ENCODE peak calls at places on chromosome 5, in six cellular contexts. X, W, H, I, E and P are unnamed samples.

GRCh38 chr5:170100051-170100943 is 5.4 kb upstream of the FOXI1 start:
- DNase-seq in E (peak; percentile 8), H (peak; percentile 62), X (peak; percentile 75), W (peak; percentile 78), I (peak; percentile 80), P (peak; percentile 36)

GRCh38 chr5:68823301-68823700 is 270.5 kb upstream of the SLC30A5 start:
- DNase-seq in W (no peak), H (no peak), X (no peak), I (no peak), E (no peak), P (no peak)

GRCh38 chr5:14186132-14186830 is 43.1 kb downstream of the TRIO start:
- DNase-seq in W (no peak), I (no peak), X (no peak), E (no peak), H (no peak), P (peak; percentile 83)

GRCh38 chr5:171863928-171864327 is 78.3 kb downstream of the SMIM23 start:
- DNase-seq in W (no peak), E (no peak), I (no peak), X (no peak), H (no peak), P (no peak)

GRCh38 chr5:134188092-134188491 is 11.3 kb upstream of the SKP1 start:
- DNase-seq in X (no peak), I (no peak), E (no peak), H (no peak), W (no peak), P (no peak)

GRCh38 chr5:14397717-14398116 is 183.9 kb upstream of the OTULINL start:
- DNase-seq in X (no peak), W (no peak), E (no peak), I (no peak), H (no peak), P (no peak)

GRCh38 chr5:171371326-171371725 is 16.3 kb upstream of the NPM1 start:
- DNase-seq in W (no peak), H (no peak), I (no peak), E (no peak), X (no peak), P (no peak)

GRCh38 chr5:148996270-148996669 is 66.6 kb downstream of the SH3TC2 start:
- DNase-seq in I (no peak), W (no peak), E (no peak), X (no peak), H (no peak), P (no peak)

GRCh38 chr5:171895076-171895475 is 109.5 kb downstream of the SMIM23 start:
- DNase-seq in X (no peak), I (no peak), E (no peak), H (no peak), W (no peak), P (no peak)

GRCh38 chr5:98872679-98873078 is 56.1 kb downstream of the CHD1 start:
- DNase-seq in I (no peak), E (no peak), W (no peak), X (no peak), H (no peak), P (no peak)

GRCh38 chr5:156913355-156913718 is 49.7 kb downstream of the TIMD4 start:
- DNase-seq in W (no peak), E (no peak), I (no peak), X (no peak), H (no peak), P (no peak)

GRCh38 chr5:104111622-104112021 is 549.0 kb upstream of the NUDT12 start:
- DNase-seq in I (no peak), X (no peak), E (no peak), W (no peak), H (peak; percentile 43), P (no peak)

GRCh38 chr5:163433271-163433670 is 4.1 kb upstream of the CCNG1 start:
- DNase-seq in H (no peak), W (no peak), I (peak; percentile 41), E (no peak), X (no peak), P (no peak)

GRCh38 chr5:133397432-133397831 is 214.9 kb downstream of the FSTL4 start:
- DNase-seq in W (no peak), X (no peak), I (no peak), H (no peak), E (no peak), P (no peak)

GRCh38 chr5:123344819-123345426 is 78.3 kb downstream of the CEP120 start:
- DNase-seq in X (no peak), H (peak; percentile 15), I (peak; percentile 19), W (peak; percentile 12), E (no peak), P (peak; percentile 18)

GRCh38 chr5:14178671-14179211 is 35.6 kb downstream of the TRIO start:
- DNase-seq in H (no peak), W (no peak), I (no peak), E (no peak), X (no peak), P (no peak)

GRCh38 chr5:178382689-178383276 is 150.2 kb upstream of the PHYKPL start:
- DNase-seq in H (no peak), W (peak; percentile 66), X (no peak), E (no peak), I (no peak), P (no peak)

GRCh38 chr5:65141487-65141886 is 340.2 kb downstream of the ADAMTS6 start:
- DNase-seq in I (no peak), E (no peak), H (no peak), X (no peak), W (no peak), P (no peak)

GRCh38 chr5:101473483-101473882 is 570.4 kb upstream of the ST8SIA4 start:
- DNase-seq in H (no peak), W (no peak), I (no peak), E (peak; percentile 3), X (no peak), P (no peak)

GRCh38 chr5:1540166-1540565 is 16.4 kb upstream of the LPCAT1 start:
- DNase-seq in E (no peak), W (no peak), X (no peak), H (no peak), I (no peak), P (no peak)

GRCh38 chr5:171367424-171368370 is 20.0 kb upstream of the NPM1 start:
- DNase-seq in E (no peak), I (no peak), H (no peak), W (no peak), X (no peak), P (no peak)

GRCh38 chr5:42634575-42634974 is 122.0 kb upstream of the CCDC152 start:
- DNase-seq in E (no peak), I (no peak), H (no peak), W (no peak), X (no peak), P (no peak)

GRCh38 chr5:42629284-42629683 is 127.3 kb upstream of the CCDC152 start:
- DNase-seq in X (no peak), H (no peak), I (no peak), W (no peak), E (no peak), P (no peak)

GRCh38 chr5:42628821-42629220 is 127.8 kb upstream of the CCDC152 start:
- DNase-seq in X (no peak), H (no peak), I (no peak), W (no peak), E (no peak), P (no peak)

GRCh38 chr5:42632501-42632900 is 124.1 kb upstream of the CCDC152 start:
- DNase-seq in W (no peak), E (no peak), X (no peak), I (no peak), H (no peak), P (no peak)

GRCh38 chr5:42631241-42631640 is 125.4 kb upstream of the CCDC152 start:
- DNase-seq in W (no peak), E (no peak), H (no peak), X (no peak), I (no peak), P (no peak)
- H3K36me3 ChIP-seq in W (no peaks in the 10 kb centered on the region), E (no peaks in the 10 kb centered on the region), H (no peaks in the 10 kb centered on the region), X (no peaks in the 10 kb centered on the region), I (no peaks in the 10 kb centered on the region), P (no peaks in the 10 kb centered on the region)

GRCh38 chr5:17190799-17191391 is 26.5 kb upstream of the BASP1 start:
- DNase-seq in W (no peak), H (no peak), E (no peak), I (no peak), X (no peak), P (no peak)

GRCh38 chr5:17187401-17187800 is 30.0 kb upstream of the BASP1 start:
- DNase-seq in I (no peak), W (no peak), E (no peak), H (no peak), X (no peak), P (no peak)

GRCh38 chr5:17189381-17190036 is 27.9 kb upstream of the BASP1 start:
- DNase-seq in H (peak; percentile 65), X (peak; percentile 85), W (peak; percentile 58), I (peak; percentile 83), E (peak; percentile 24), P (peak; percentile 86)

GRCh38 chr5:17192191-17192590 is 25.2 kb upstream of the BASP1 start:
- DNase-seq in W (no peak), I (no peak), E (no peak), H (no peak), X (no peak), P (no peak)

GRCh38 chr5:17190242-17190778 is 27.1 kb upstream of the BASP1 start:
- DNase-seq in W (peak; percentile 35), E (no peak), I (peak; percentile 50), X (peak; percentile 46), H (peak; percentile 23), P (peak; percentile 66)
- TF ChIP-seq SIN3A in W (no peak), E (no peak), I (no peak), X (no peak), H (no peak), P (no peak)

GRCh38 chr5:145804701-145805100 is 30.4 kb downstream of the PRELID2 start:
- DNase-seq in W (no peak), I (no peak), E (no peak), H (no peak), X (no peak), P (no peak)
- TF ChIP-seq REST in W (no peak), I (no peak), E (no peak), H (no peak), X (no peak), P (no peak)

DNA sequence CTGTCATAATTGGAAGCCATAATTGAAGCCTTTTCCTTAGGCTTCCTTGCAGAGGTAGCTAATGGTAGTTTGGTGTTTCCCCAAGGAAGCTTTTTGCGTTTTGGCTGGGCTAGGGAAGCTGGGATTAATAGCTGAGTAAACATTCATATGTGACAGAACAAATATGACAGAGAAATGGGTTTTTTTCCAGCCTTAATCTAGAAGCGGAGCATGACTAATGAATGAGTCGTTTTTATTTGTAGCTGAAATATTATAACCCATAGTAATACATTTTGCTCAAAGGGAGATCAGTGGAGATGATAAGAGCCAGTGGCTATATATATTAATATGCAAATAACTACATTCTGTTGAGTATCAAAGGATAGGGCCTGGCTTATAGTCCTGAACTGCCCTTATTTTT is 17.1 kb downstream of the HMGXB3 start:
- DNase-seq in E (no peak), W (no peak), X (no peak), H (no peak), I (no peak), P (peak; percentile 36)
- H3K36me3 ChIP-seq in E (peaks cover 32% of the 10 kb centered on the region), W (peaks cover 74% of the 10 kb centered on the region), X (peaks cover 75% of the 10 kb centered on the region), H (peaks cover 81% of the 10 kb centered on the region), I (peaks cover 100% of the 10 kb centered on the region), P (peaks cover 68% of the 10 kb centered on the region)

GRCh38 chr5:54867310-54867944 is 118.0 kb downstream of the ESM1 start:
- DNase-seq in I (peak; percentile 53), E (no peak), W (peak; percentile 61), H (peak; percentile 22), X (peak; percentile 38), P (peak; percentile 18)
- TF ChIP-seq SIN3A in I (no peak), E (no peak), W (no peak), H (no peak), X (no peak), P (no peak)

GRCh38 chr5:37940931-37941623 is 101.2 kb upstream of the GDNF start:
- DNase-seq in W (no peak), E (no peak), I (no peak), H (no peak), X (no peak), P (no peak)
- TF ChIP-seq REST in W (no peak), E (no peak), I (no peak), H (no peak), X (no peak), P (no peak)